ENCODE peak calls at places on chromosomes 4 and X, in four cellular contexts. P is K562, A is cardiac muscle cell, K is Karpas-422. H is an unnamed sample.

GRCh38 chrX:148960060-148960459 is 459.6 kb downstream of the AFF2 start:
- DNase-seq in K (no peak), A (peak; percentile 34), P (no peak), H (no peak)

GRCh38 chrX:153969904-153970397 is 1.7 kb downstream of the HCFC1 start:
- DNase-seq in P (peak; percentile 63), A (no peak), K (no peak), H (no peak)

GRCh38 chr4:144399927-144400326 is 246.0 kb upstream of the HHIP start:
- DNase-seq in P (no peak), A (peak; percentile 90), K (no peak), H (no peak)

GRCh38 chrX:21150208-21150607 is 224.0 kb upstream of the CNKSR2 start:
- DNase-seq in K (no peak), P (no peak), A (no peak), H (no peak)

GRCh38 chr4:122826596-122827257 is at the start of gene FGF2:
- DNase-seq in K (no peak), A (peak; percentile 76), P (peak; percentile 76), H (peak; percentile 8)

GRCh38 chrX:150364347-150365050 is 1.4 kb downstream of the MAMLD1 start:
- DNase-seq in P (no peak), A (peak; percentile 19), K (peak; percentile 71), H (no peak)

GRCh38 chr4:25759101-25759500 is 103.5 kb downstream of the SLC34A2 start:
- DNase-seq in K (no peak), A (no peak), P (no peak), H (no peak)

GRCh38 chr4:145760176-145760575 is 80.2 kb downstream of the C4orf51 start:
- DNase-seq in K (no peak), P (no peak), A (no peak), H (no peak)

GRCh38 chrX:11759172-11759460 is 1.1 kb downstream of the MSL3 start:
- DNase-seq in K (no peak), P (no peak), A (no peak), H (no peak)

GRCh38 chr4:2743518-2744445 is 12.4 kb downstream of the TNIP2 start:
- DNase-seq in P (no peak), A (no peak), K (no peak), H (no peak)

GRCh38 chr4:2742823-2743517 is 13.2 kb downstream of the TNIP2 start:
- DNase-seq in P (no peak), A (no peak), K (no peak), H (no peak)

GRCh38 chr4:2742081-2742822 is 13.9 kb downstream of the TNIP2 start:
- DNase-seq in A (no peak), P (no peak), K (no peak), H (no peak)

GRCh38 chr4:2744576-2745270 is 11.4 kb downstream of the TNIP2 start:
- DNase-seq in A (no peak), P (no peak), K (no peak), H (no peak)

GRCh38 chr4:2741626-2742025 is 14.5 kb downstream of the TNIP2 start:
- DNase-seq in P (no peak), K (no peak), A (no peak), H (no peak)
- H3K4me1 ChIP-seq in P (peaks cover 14% of the 10 kb centered on the region), K (peaks cover 16% of the 10 kb centered on the region), A (no peaks in the 10 kb centered on the region), H (peaks cover 11% of the 10 kb centered on the region)

DNA sequence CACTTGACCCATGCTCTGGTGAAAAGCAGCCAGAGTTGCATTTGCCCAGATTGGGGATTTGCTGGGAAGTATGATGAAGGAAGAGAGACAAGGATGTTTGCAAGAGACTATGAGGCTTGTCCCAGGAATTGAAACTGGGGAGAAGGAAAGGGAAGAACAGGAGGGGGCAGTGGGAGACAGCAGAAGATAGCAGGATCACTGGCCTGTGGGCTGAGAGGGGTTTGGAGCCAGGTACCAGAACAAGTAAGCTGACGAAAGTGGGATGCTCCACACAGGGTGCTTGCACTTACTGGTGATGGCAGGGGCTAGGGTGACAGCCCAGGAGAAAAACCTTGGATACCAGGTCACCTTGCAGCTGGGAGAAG is 3.4 kb upstream of the LETM1 start:
- DNase-seq in K (no peak), A (no peak), P (no peak), H (no peak)
- H3K27me3 ChIP-seq in K (peaks cover 2% of the 10 kb centered on the region), A (peaks cover 20% of the 10 kb centered on the region), P (no peaks in the 10 kb centered on the region), H (no peaks in the 10 kb centered on the region)

GRCh38 chr4:1082215-1083182 is 30.9 kb downstream of the RNF212 start:
- DNase-seq in K (peak; percentile 42), A (peak; percentile 82), P (no peak), H (no peak)
- H3K4me1 ChIP-seq in K (peaks cover 27% of the 10 kb centered on the region), A (no peaks in the 10 kb centered on the region), P (peaks cover 3% of the 10 kb centered on the region), H (no peaks in the 10 kb centered on the region)

GRCh38 chrX:32741910-32742309 is 469.4 kb downstream of the DMD start:
- DNase-seq in P (no peak), K (no peak), A (no peak), H (no peak)
- H3K27me3 ChIP-seq in P (no peaks in the 10 kb centered on the region), K (no peaks in the 10 kb centered on the region), A (no peaks in the 10 kb centered on the region), H (no peaks in the 10 kb centered on the region)

GRCh38 chrX:2609431-2610238 is 81.5 kb upstream of the CD99 start:
- DNase-seq in A (peak; percentile 18), P (peak; percentile 16), K (peak; percentile 62), H (no peak)

GRCh38 chrX:2614911-2615310 is 76.2 kb upstream of the CD99 start:
- DNase-seq in A (peak; percentile 85), K (peak; percentile 34), P (peak; percentile 43), H (no peak)

GRCh38 chrX:2607113-2607512 is 84.0 kb upstream of the CD99 start:
- DNase-seq in P (no peak), A (no peak), K (peak; percentile 39), H (no peak)

GRCh38 chrX:2608638-2609430 is 82.3 kb upstream of the CD99 start:
- DNase-seq in K (peak; percentile 95), P (peak; percentile 88), A (peak; percentile 92), H (peak; percentile 81)

DNA sequence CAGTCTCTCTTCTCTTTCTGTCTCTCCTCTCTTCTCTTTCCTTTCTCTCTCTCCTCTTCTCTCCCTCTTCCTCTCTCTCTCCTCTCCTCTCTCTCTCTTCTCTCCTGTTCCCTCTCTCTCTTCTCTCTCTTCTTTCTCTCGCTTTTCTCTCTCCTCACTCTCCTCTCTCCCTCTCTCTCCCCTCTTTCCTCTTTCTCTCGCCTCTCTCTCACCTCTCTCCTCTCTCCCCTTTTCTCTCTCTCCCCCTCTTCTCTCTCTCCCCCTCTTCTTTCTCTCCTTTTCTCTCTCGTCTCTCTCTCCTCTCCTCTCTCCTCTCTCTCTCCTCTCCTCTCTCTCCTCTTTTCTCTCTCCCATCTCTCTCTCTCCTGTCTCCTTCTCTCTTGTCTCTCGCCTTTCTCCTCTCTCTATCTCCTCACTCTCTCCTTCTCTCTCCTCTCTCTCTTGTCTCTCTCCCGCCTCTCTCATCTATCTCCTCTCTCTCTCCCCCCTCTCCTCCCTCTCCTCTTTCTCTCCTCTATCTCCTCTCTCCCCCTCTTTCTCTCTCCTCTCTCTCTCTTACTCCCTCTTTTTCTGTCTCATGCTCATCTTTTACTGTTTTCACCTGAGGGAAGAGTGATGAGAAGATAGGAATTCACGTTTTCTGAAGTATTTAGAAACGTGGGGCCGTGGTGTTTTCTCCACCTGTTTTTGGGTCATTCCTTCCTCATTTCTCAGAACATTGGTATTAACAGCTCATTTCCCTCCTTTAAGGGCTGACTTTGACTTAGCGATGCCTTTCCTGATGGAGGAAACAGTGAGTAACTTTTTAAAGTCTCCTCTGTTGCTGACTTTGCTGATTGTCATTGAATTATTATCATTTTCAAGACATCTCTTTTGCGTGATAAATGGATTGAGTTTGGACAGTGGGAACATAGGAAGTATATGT is 80.6 kb upstream of the CD99 start:
- DNase-seq in K (peak; percentile 42), A (no peak), P (no peak), H (no peak)
- H3K4me1 ChIP-seq in K (peaks cover 20% of the 10 kb centered on the region), A (no peaks in the 10 kb centered on the region), P (peaks cover 19% of the 10 kb centered on the region), H (peaks cover 26% of the 10 kb centered on the region)

DNA sequence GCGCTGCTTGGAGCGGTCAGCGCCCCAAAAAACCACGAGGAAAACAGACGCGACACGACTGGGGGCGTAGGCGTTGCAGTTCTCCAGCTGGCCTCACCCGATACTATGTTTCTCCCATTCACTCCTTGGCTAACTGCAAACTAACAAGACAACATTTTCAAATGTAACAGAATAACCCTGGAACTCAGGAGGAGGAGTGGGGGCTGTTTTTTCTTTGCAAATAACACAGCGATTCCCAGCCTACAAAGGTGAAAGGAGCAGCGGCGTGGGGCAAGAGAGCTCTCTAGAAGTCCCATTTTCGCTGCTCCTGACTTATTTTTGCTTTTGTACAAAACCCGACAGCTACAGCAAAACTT is 1.7 kb downstream of the SOX3 start:
- DNase-seq in A (no peak), P (no peak), K (no peak), H (no peak)
- H3K27me3 ChIP-seq in A (peaks cover 99% of the 10 kb centered on the region), P (no peaks in the 10 kb centered on the region), K (no peaks in the 10 kb centered on the region), H (no peaks in the 10 kb centered on the region)

DNA sequence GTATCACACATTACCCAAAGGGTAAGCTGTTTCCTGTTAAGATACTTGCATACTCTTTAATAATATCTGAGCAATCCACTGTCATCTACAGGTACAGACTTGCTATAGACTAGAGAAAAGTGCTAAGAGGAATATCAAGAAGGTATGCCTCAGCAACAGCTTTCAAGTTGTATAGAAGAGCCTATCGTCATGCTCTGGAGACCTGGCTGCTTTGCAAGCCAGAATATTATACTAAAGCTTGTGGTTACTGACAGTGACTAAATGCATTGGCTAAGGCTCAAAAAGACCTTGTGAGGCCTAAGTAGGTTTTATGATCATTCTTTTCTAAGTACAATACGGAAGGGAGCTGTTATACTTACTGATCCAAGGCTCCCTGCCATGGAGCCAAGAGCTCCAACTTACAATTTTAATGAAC is 11.3 kb downstream of the LAMP2 start:
- DNase-seq in P (peak; percentile 31), A (peak; percentile 81), K (peak; percentile 86), H (no peak)
- H3K4me1 ChIP-seq in P (peaks cover 1% of the 10 kb centered on the region), A (no peaks in the 10 kb centered on the region), K (peaks cover 47% of the 10 kb centered on the region), H (peaks cover 33% of the 10 kb centered on the region)

H was measured in CD8-positive, alpha-beta memory T cell.